ENCODE peak calls at places on chromosomes 1 and 21, in four cellular contexts. B, Z, L and J are unnamed samples.

GRCh38 chr1:100232156-100232555 is 17.5 kb downstream of the DBT start:
- DNase-seq in B (no peak), Z (no peak), L (no peak), J (no peak)

GRCh38 chr1:29767088-29767685 is 530.9 kb downstream of the PTPRU start:
- DNase-seq in B (no peak), Z (no peak), L (no peak), J (no peak)

GRCh38 chr1:25066253-25066652 is 136.2 kb upstream of the RUNX3 start:
- DNase-seq in B (no peak), Z (no peak), L (no peak), J (no peak)

GRCh38 chr1:180282401-180282800 is 52.3 kb downstream of the LHX4 start:
- DNase-seq in B (no peak), Z (no peak), L (no peak), J (no peak)

GRCh38 chr1:220511785-220512184 is 16.2 kb upstream of the MARK1 start:
- DNase-seq in B (no peak), Z (no peak), L (peak), J (no peak)

GRCh38 chr1:41473738-41474362 is 10.6 kb downstream of the EDN2 start:
- DNase-seq in B (no peak), Z (no peak), L (no peak), J (no peak)

GRCh38 chr1:147577033-147577773 is 35.9 kb downstream of the BCL9 start:
- DNase-seq in B (no peak), Z (no peak), L (no peak), J (no peak)

GRCh38 chr1:243481101-243481500 is 225.3 kb downstream of the SDCCAG8 start:
- DNase-seq in B (no peak), Z (no peak), L (no peak), J (no peak)

GRCh38 chr1:111571987-111572386 is 47.6 kb upstream of the RAP1A start:
- DNase-seq in B (no peak), Z (peak), L (no peak), J (no peak)

GRCh38 chr1:18927654-18928272 is 25.4 kb upstream of the ALDH4A1 start:
- DNase-seq in B (no peak), Z (no peak), L (no peak), J (peak)

GRCh38 chr1:94036721-94037120 is 84.2 kb downstream of the ABCA4 start:
- DNase-seq in B (no peak), Z (peak), L (no peak), J (no peak)

GRCh38 chr1:193242000-193242399 is 55.6 kb upstream of the B3GALT2 start:
- DNase-seq in B (no peak), Z (no peak), L (no peak), J (no peak)

GRCh38 chr1:24964811-24965570 is 34.9 kb upstream of the RUNX3 start:
- DNase-seq in B (peak), Z (no peak), L (no peak), J (peak)

GRCh38 chr1:109090415-109091195 is at the start of gene TMEM167B:
- DNase-seq in B (peak), Z (peak), L (peak), J (peak)

GRCh38 chr1:54842963-54843362 is 41.8 kb upstream of the TTC22 start:
- DNase-seq in B (no peak), Z (no peak), L (no peak), J (no peak)

GRCh38 chr1:34663031-34663430 is 91.8 kb upstream of the GJB5 start:
- DNase-seq in B (no peak), Z (no peak), L (no peak), J (no peak)

GRCh38 chr1:230772457-230773395 is 25.5 kb downstream of the CAPN9 start:
- DNase-seq in B (no peak), Z (peak), L (no peak), J (no peak)

GRCh38 chr1:9823943-9824701 is at the start of gene CLSTN1:
- DNase-seq in B (peak), Z (peak), L (peak), J (peak)

GRCh38 chr1:77900687-77901293 is 12.4 kb downstream of the NEXN start:
- DNase-seq in B (peak), Z (peak), L (peak), J (peak)

GRCh38 chr1:154220970-154221814 is 437 bp downstream of the UBAP2L start:
- DNase-seq in B (no peak), Z (peak), L (peak), J (peak)

GRCh38 chr21:45407629-45408247 is 2.8 kb downstream of the COL18A1 start:
- DNase-seq in B (no peak), Z (no peak), L (no peak), J (no peak)
- TF ChIP-seq CTCF in B (no peak), Z (no peak), L (no peak), J (no peak)

DNA sequence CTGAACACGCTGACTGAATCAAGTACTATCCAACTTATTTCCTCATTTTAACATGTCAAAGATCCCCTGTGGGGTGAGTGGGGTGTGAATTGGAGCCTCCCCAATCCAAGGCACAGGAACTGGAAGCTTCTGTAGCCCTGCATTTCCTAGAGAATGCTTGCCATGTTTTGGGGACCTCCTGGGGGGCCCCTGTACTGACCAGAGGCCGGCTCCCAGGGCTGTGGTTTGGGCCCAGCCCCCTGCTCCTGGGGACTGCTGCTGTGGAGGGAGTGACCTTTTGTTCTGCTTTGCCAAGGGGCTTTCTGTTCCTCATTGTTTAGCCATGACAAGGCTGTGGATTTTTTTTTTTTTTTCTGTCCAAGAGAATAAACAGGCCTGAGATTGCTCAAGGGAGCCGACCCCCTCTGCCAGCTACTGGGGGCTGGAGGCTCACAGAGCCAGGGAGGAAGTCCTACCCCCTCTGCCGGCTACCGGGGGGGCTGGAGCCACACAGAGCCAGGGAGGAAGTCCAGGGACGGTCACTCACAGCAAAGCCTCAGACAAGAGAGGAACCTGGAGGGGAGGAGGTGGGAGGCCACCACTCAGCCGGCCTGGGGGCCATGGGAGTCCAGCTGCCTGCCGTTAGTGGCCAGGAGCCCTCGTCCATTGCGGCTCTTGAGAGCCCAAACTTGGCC is 17.4 kb downstream of the TNFRSF1B start:
- DNase-seq in B (no peak), Z (peak), L (peak), J (no peak)
- TF ChIP-seq CTCF in B (no peak), Z (peak), L (no peak), J (peak)

GRCh38 chr1:198359024-198359653 is 181.3 kb downstream of the ATP6V1G3 start:
- DNase-seq in B (no peak), Z (peak), L (no peak), J (no peak)
- TF ChIP-seq CTCF in B (peak), Z (peak), L (peak), J (peak)

GRCh38 chr1:31501505-31501904 is 74.8 kb upstream of the TINAGL1 start:
- DNase-seq in B (no peak), Z (no peak), L (no peak), J (no peak)
- TF ChIP-seq CTCF in B (peak), Z (peak), L (peak), J (no peak)

DNA sequence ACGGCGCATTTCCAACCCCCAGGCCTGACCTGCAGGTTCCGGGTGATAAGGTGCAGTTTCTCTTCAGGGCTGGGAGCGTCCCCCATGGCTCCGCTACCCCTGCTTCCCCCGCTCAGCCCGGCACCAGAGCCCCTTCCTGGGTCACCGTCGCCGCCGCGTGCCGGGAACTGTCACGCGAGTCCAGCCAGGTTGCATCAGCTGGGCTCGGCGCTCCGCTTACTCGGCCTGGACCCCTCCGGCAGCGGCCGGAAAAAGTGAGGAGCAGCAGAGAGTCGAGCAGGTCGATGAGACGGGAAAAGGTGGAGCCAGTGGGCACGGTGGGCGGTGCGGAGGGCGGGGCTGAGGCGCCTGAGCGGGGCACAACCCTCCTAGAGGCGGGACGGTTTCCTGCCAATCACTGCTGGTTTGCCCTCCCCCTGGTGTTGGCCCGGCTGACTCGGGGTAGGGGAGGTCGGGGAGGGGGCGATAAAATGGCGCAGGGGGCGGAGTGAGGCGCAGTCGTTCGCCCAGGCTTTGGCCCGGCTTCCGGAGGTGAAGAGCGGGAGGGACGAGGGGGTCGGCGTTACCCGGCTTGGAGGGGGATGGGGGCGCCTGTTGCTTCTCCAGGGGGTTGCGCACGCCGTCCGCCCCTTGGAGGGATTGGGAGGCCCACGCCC is at the start of the genes S100PBP and YARS1:
- DNase-seq in B (peak), Z (peak), L (peak), J (peak)
- TF ChIP-seq CTCF in B (no peak), Z (no peak), L (no peak), J (no peak)

GRCh38 chr1:214660190-214660589 is 57.2 kb downstream of the CENPF start:
- DNase-seq in B (no peak), Z (no peak), L (no peak), J (no peak)

GRCh38 chr1:214660900-214661299 is 57.9 kb downstream of the CENPF start:
- DNase-seq in B (no peak), Z (peak), L (peak), J (no peak)

GRCh38 chr1:214658175-214658574 is 55.2 kb downstream of the CENPF start:
- DNase-seq in B (no peak), Z (no peak), L (no peak), J (no peak)

GRCh38 chr1:214657299-214657698 is 54.3 kb downstream of the CENPF start:
- DNase-seq in B (no peak), Z (no peak), L (no peak), J (no peak)

DNA sequence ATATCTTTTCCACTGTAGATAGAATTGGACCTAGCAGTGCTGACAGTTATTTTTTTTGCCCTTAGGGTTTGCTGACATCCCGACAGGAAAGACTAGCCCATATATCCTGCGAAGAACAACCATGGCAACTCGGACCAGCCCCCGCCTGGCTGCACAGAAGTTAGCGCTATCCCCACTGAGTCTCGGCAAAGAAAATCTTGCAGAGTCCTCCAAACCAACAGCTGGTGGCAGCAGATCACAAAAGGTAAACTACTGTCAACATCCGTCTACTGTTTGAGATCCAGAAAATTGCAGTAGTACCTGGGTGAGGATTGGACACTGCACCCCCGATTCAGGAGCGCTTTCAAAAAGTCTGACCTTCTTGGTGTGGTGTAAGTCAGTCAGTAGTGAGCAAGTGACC is 55.8 kb downstream of the CENPF start:
- DNase-seq in B (no peak), Z (peak), L (peak), J (no peak)
- TF ChIP-seq CTCF in B (no peak), Z (peak), L (no peak), J (peak)

DNA sequence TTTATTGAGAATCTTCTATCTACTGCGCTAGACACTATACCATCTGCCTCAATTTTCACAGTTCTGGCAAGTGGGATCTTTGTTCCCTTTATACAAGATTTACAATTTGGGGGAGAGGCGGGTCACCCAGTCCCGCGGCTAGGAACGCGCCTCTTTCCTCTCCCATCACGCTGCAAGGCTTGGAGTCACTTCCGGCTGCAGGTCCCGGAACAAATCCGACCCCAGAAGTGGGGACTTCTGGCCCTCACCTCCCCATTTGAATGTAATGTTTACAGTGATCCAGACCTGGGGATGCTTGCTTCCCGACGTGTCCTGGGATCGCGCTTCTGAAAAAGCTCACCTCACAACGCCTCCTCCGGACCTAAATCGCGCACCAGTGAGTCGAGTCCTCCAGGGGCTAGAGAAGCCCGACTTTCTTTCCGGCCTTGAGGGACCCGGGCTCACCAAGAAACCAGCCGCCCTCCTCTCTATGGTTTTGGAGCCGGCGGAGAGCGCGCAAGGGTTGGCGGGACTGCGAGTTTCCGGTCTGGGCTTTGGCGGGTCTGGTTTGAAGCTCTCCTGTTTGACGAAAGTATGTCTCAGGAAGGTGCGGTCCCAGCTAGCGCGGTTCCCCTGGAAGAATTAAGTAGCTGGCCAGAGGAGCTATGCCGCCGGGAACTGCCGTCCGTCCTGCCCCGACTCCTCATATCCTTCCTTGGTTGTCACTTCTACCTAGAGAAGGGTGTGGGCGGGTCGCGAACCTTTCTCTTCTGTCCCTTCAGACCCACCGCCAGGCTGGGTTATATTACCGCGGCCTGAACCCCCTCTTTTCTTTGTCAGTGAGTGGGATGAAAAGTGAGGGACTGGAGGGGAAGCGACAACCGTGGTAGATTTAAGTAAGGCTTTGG is at the start of gene METTL18:
- DNase-seq in B (peak), Z (peak), L (peak), J (peak)
- TF ChIP-seq CTCF in B (no peak), Z (no peak), L (no peak), J (peak)